ENCODE peak calls at places on chromosome 20, in eight cellular contexts. F, T, N, Q, A, W, G and S are unnamed samples. For H3K4me1, the result is how much of the 10 kb centered on the place peaks cover.

GRCh38 chr20:38523697-38524096 is 51.1 kb downstream of the RALGAPB start:
- DNase-seq in F (no peak), T (no peak), N (no peak), Q (peak), A (no peak), W (no peak), G (no peak), S (no peak)

GRCh38 chr20:25389381-25389857 is 1.2 kb downstream of the ABHD12 start:
- DNase-seq in F (no peak), T (no peak), N (no peak), Q (peak), A (peak), W (no peak), G (no peak), S (no peak)

GRCh38 chr20:47493175-47493953 is 8.3 kb upstream of the NCOA3 start:
- DNase-seq in F (no peak), T (no peak), N (peak), Q (peak), A (peak), W (peak), G (peak), S (peak)

GRCh38 chr20:34209111-34209510 is 32.1 kb upstream of the ASIP start:
- DNase-seq in F (no peak), T (no peak), N (no peak), Q (no peak), A (no peak), W (no peak), G (no peak), S (no peak)

GRCh38 chr20:11452326-11452725 is 465.4 kb upstream of the BTBD3 start:
- DNase-seq in F (no peak), T (no peak), N (no peak), Q (peak), A (no peak), W (no peak), G (no peak), S (no peak)

GRCh38 chr20:60022849-60023248 is 64.6 kb downstream of the CDH26 start:
- DNase-seq in F (no peak), T (no peak), N (no peak), Q (no peak), A (no peak), W (no peak), G (no peak), S (no peak)

GRCh38 chr20:63891061-63892002 is 3.6 kb upstream of the DNAJC5 start:
- DNase-seq in F (no peak), T (peak), N (no peak), Q (no peak), A (no peak), W (no peak), G (no peak), S (no peak)

GRCh38 chr20:31565699-31566331 is 39.3 kb upstream of the ID1 start:
- DNase-seq in F (no peak), T (no peak), N (no peak), Q (peak), A (no peak), W (no peak), G (no peak), S (no peak)

GRCh38 chr20:41394081-41394480 is 27.5 kb upstream of the EMILIN3 start:
- DNase-seq in F (no peak), T (no peak), N (no peak), Q (no peak), A (no peak), W (no peak), G (no peak), S (no peak)

GRCh38 chr20:35013421-35014411 is 58.0 kb downstream of the MYH7B start:
- DNase-seq in F (no peak), T (no peak), N (no peak), Q (no peak), A (no peak), W (no peak), G (no peak), S (peak)

GRCh38 chr20:16392346-16392745 is 180.9 kb downstream of the KIF16B start:
- DNase-seq in F (no peak), T (no peak), N (no peak), Q (no peak), A (no peak), W (no peak), G (no peak), S (no peak)

GRCh38 chr20:59831901-59832240 is 101.6 kb downstream of the SYCP2 start:
- DNase-seq in F (no peak), T (peak), N (peak), Q (no peak), A (no peak), W (no peak), G (no peak), S (no peak)

GRCh38 chr20:44696315-44696714 is 18.9 kb upstream of the CCN5 start:
- DNase-seq in F (no peak), T (peak), N (no peak), Q (no peak), A (no peak), W (no peak), G (no peak), S (no peak)

GRCh38 chr20:15977026-15977425 is 596.2 kb downstream of the KIF16B start:
- DNase-seq in F (peak), T (no peak), N (no peak), Q (no peak), A (no peak), W (no peak), G (no peak), S (no peak)

DNA sequence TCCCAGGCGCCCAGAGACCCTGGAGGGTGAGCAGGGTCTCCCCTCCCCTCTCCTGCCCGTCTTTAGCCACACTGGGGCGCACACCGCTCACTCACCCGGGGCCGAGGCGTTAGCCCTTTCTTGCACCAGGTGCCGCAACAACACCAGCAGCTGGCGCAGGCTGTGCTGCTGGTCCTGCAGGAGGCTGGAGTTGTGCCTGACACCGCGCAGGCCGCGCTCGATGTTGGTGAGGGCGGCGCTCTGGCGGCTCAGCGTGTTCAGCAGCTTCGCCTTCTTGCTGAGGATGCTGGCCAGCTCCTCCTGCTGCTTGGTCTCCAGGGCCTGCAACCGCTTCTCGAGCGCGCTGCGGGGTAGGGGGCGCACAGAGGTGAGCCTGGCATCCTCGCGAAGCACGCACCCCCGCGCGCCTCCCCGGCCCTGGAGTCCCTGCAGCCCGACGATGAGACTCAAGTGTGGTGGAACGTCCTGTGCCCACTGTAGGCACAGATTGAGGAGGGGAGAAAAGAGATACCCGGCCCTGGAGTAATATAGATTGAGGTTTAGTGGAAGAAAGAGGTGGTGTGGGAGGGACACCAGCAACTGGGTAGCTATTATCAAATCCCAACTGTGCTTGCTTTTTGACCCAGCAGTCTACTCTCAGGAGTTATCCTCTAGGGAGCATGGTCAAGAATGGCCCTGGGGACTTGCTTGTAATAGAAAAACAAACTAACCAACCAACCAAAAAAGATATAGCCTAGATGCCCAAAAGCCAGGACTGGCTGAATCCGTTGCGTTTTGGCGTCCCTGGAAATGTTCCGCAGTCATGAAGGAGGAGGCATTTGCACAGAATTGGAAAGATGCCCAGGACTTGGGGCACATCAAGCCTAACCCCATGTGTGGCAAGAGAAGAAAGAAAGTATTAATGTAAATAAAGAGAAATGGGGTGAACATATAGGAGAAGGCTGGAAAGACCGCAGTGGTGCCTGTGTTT is 30.9 kb downstream of the ANGPT4 start:
- DNase-seq in F (peak), T (peak), N (peak), Q (peak), A (no peak), W (peak), G (no peak), S (no peak)
- TF ChIP-seq CTCF in F (peak), T (peak), N (no peak), Q (no peak), A (no peak), W (peak), G (no peak), S (no peak)

DNA sequence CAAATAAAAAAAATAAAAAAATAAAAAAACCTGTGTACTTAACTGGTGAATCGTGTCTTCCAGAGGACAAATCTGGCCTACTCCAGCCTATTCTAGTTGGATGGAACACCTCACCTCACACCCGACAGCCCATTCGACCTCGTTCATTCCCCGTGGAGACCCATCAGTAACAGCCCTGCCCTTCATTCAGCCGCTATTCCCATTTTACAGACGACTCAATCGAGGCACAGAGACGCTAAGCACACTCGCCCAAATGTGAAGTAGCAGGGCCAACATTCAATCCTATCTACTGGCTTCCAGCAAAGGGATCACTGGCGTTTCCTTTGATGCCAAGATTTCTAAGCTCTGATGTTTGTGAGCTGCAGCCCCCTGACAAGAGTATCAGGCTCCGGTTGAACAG is 1.8 kb upstream of the NTSR1 start:
- DNase-seq in F (no peak), T (no peak), N (no peak), Q (no peak), A (no peak), W (no peak), G (no peak), S (no peak)
- H3K4me1 ChIP-seq in F (under half), T (under half), N (under half), Q (half or more), A (under half), W (under half), G (under half), S (under half)

GRCh38 chr20:46010491-46011405 is 2.0 kb downstream of the MMP9 start:
- DNase-seq in F (peak), T (no peak), N (no peak), Q (no peak), A (no peak), W (no peak), G (no peak), S (no peak)

GRCh38 chr20:46014517-46015396 is 6.0 kb downstream of the MMP9 start:
- DNase-seq in F (no peak), T (no peak), N (no peak), Q (no peak), A (no peak), W (no peak), G (no peak), S (no peak)

GRCh38 chr20:46013826-46014516 is 5.3 kb downstream of the MMP9 start:
- DNase-seq in F (peak), T (peak), N (no peak), Q (peak), A (no peak), W (peak), G (peak), S (peak)

GRCh38 chr20:46011631-46012482 is 3.1 kb downstream of the MMP9 start:
- DNase-seq in F (peak), T (peak), N (peak), Q (no peak), A (peak), W (peak), G (peak), S (peak)

GRCh38 chr20:46012926-46013825 is 4.5 kb downstream of the MMP9 start:
- DNase-seq in F (no peak), T (no peak), N (no peak), Q (no peak), A (no peak), W (no peak), G (no peak), S (no peak)
- H3K4me3 ChIP-seq in F (peak), T (peak), N (no peak), Q (no peak), A (no peak), W (no peak), G (no peak), S (no peak)

GRCh38 chr20:9503530-9504251 is 10.7 kb upstream of the LAMP5 start:
- DNase-seq in F (peak), T (peak), N (no peak), Q (no peak), A (no peak), W (no peak), G (no peak), S (no peak)
- TF ChIP-seq CTCF in F (peak), T (peak), N (no peak), Q (no peak), A (no peak), W (no peak), G (no peak), S (no peak)

GRCh38 chr20:58650776-58651547 is at the start of gene STX16:
- DNase-seq in F (peak), T (peak), N (peak), Q (peak), A (peak), W (peak), G (peak), S (peak)
- H3K4me1 ChIP-seq in F (under half), T (under half), N (under half), Q (under half), A (under half), W (half or more), G (under half), S (under half)

GRCh38 chr20:45834797-45835161 is 1.2 kb downstream of the SNX21 start:
- DNase-seq in F (no peak), T (no peak), N (peak), Q (no peak), A (no peak), W (peak), G (peak), S (no peak)

GRCh38 chr20:45833030-45833882 is at the start of gene SNX21:
- DNase-seq in F (peak), T (peak), N (peak), Q (peak), A (peak), W (peak), G (no peak), S (peak)

GRCh38 chr20:45833883-45834796 is 541 bp downstream of the SNX21 start:
- DNase-seq in F (peak), T (peak), N (peak), Q (peak), A (peak), W (peak), G (peak), S (peak)

GRCh38 chr20:45835230-45836224 is 1.9 kb downstream of the SNX21 start:
- DNase-seq in F (no peak), T (no peak), N (peak), Q (no peak), A (no peak), W (peak), G (no peak), S (no peak)

GRCh38 chr20:45836841-45837240 is 3.2 kb downstream of the SNX21 start:
- DNase-seq in F (no peak), T (no peak), N (no peak), Q (no peak), A (no peak), W (no peak), G (no peak), S (no peak)
- H3K4me3 ChIP-seq in F (no peak), T (no peak), N (peak), Q (no peak), A (no peak), W (no peak), G (no peak), S (no peak)